ENCODE peak calls at places on chromosomes 1 and 21, in six cellular contexts. V is heart left ventricle; Y is mesendoderm; H is CD8-positive, alpha-beta memory T cell; T is NT2/D1; E is left lung. M is an unnamed sample. For H3K4me1, the result is how much of the 10 kb centered on the place peaks cover.

GRCh38 chr1:181087400-181087901 is 1.0 kb upstream of the IER5 start:
- DNase-seq in V (no peak), Y (no peak), H (no peak), T (no peak), E (peak), M (no peak)

GRCh38 chr1:57345916-57346315 is 77.9 kb downstream of the DAB1 start:
- DNase-seq in V (no peak), Y (no peak), H (no peak), T (no peak), E (no peak), M (no peak)

GRCh38 chr1:59750612-59751395 is 63.9 kb upstream of the HOOK1 start:
- DNase-seq in V (no peak), Y (no peak), H (no peak), T (no peak), E (peak), M (no peak)

GRCh38 chr1:158028956-158029355 is 35.5 kb downstream of the KIRREL1 start:
- DNase-seq in V (no peak), Y (no peak), H (no peak), T (no peak), E (no peak), M (peak)

GRCh38 chr1:3249846-3250501 is 181.0 kb downstream of the PRDM16 start:
- DNase-seq in V (no peak), Y (peak), H (no peak), T (no peak), E (no peak), M (no peak)

GRCh38 chr21:36203603-36203889 is 46.9 kb downstream of the DOP1B start:
- DNase-seq in V (no peak), Y (peak), H (no peak), T (no peak), E (no peak), M (no peak)

GRCh38 chr1:201274616-201275265 is 8.6 kb upstream of the PKP1 start:
- DNase-seq in V (no peak), Y (peak), H (no peak), T (no peak), E (no peak), M (no peak)

GRCh38 chr1:61170328-61171238 is 88.2 kb downstream of the NFIA start:
- DNase-seq in V (no peak), Y (no peak), H (no peak), T (no peak), E (no peak), M (no peak)

GRCh38 chr1:205456383-205456867 is 580 bp upstream of the BLACAT1 start:
- DNase-seq in V (no peak), Y (peak), H (no peak), T (no peak), E (no peak), M (no peak)

GRCh38 chr1:205454903-205455335 is 926 bp downstream of the BLACAT1 start:
- DNase-seq in V (no peak), Y (peak), H (no peak), T (no peak), E (no peak), M (no peak)

GRCh38 chr1:205456868-205457724 is 1.3 kb upstream of the BLACAT1 start:
- DNase-seq in V (peak), Y (peak), H (no peak), T (peak), E (no peak), M (no peak)

GRCh38 chr1:205453466-205453865 is 2.4 kb downstream of the BLACAT1 start:
- DNase-seq in V (no peak), Y (no peak), H (no peak), T (no peak), E (no peak), M (no peak)

DNA sequence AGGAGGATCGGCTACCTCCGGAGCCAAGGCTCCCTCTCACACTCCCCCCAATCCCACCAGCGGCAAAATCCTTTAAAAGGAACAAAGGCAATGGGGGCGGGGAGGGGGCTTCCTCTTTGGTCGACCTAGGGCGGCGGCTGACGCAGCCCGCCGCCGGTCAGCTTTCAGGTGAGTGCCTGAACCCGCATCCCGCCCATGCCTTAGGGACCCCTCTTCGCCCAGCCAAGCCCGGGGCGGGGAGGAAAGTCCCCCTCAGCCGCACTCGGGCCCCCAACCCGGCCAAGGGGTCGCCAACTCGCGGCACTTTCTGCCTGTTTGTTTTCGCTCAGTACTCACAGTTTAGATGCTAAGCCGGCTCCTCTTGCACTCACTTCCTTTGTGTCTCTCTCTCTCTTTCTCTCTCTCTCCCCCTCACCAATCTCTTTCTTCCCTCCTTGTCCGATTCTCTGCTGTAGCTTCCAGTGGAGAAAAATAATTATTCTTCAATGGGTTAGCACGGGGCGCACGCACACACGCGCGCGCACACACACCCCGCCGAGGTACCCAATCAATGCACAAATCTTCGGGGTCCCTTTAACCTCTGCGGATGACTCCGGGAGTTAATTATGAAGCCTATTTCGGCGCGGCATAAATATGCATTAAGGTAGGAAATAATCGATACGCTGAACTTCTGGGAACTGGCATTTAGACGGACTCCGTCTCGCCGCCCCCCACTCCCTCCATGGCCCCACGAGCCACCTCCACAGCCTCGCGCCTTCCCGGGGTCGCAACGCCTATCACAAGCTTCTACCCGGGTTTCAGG is at the start of gene BLACAT1:
- DNase-seq in V (no peak), Y (peak), H (no peak), T (no peak), E (no peak), M (no peak)
- H3K4me1 ChIP-seq in V (under half), Y (under half), H (under half), T (under half), E (under half), M (under half)

GRCh38 chr1:156624814-156625435 is 5.7 kb downstream of the HAPLN2 start:
- DNase-seq in V (no peak), Y (no peak), H (peak), T (no peak), E (no peak), M (no peak)
- H3K4me3 ChIP-seq in V (peak), Y (no peak), H (peak), T (peak), E (no peak), M (peak)

GRCh38 chr1:46721204-46721603 is 2.3 kb upstream of the EFCAB14 start:
- DNase-seq in V (no peak), Y (no peak), H (no peak), T (no peak), E (no peak), M (no peak)
- H3K4me1 ChIP-seq in V (under half), Y (under half), H (under half), T (under half), E (under half), M (under half)

GRCh38 chr21:44934276-44934675 is 5.6 kb upstream of the SLX9 start:
- DNase-seq in V (no peak), Y (no peak), H (no peak), T (no peak), E (no peak), M (no peak)
- H3K4me3 ChIP-seq in V (no peak), Y (no peak), H (no peak), T (no peak), E (no peak), M (no peak)

DNA sequence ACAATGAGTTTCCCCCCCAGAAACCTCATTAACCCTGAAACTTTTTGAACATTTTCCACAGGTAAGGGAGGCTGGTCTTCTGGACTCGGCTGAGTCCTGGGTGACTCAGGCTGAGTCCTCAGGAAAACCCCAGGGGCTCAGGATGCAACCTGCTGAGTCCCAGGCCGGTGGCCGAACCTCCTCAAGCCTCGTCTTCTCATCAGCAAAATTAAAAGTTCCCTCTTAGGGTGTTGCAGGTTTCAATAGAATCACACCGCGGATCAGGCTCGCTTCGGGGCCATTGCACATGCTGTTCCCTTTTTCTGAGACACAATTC is 35.0 kb upstream of the GRHL3 start:
- DNase-seq in V (no peak), Y (no peak), H (no peak), T (no peak), E (no peak), M (no peak)
- H3K4me1 ChIP-seq in V (under half), Y (under half), H (under half), T (under half), E (under half), M (under half)

DNA sequence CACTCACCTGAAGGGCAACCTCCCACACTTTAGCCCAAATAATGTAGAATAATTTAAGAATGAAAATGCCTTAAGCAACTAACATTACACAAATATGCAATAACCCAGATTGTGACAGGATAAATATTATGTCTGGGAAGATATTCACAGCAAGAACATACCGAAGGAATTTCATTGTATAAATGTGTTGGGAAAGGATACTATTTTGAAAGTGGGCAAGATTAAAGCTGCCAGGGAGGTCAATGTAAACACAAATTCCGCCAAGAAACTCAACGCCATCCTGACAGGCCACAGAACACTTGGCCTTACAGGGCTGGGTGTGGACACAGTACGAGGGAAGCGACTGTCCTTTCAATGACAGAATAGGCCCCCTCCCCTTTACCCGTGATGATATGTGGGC is 173.3 kb downstream of the RUNX1 start:
- DNase-seq in V (no peak), Y (no peak), H (no peak), T (no peak), E (no peak), M (no peak)
- H3K4me3 ChIP-seq in V (no peak), Y (no peak), H (no peak), T (no peak), E (no peak), M (no peak)

GRCh38 chr1:43836267-43836951 is 97.2 kb upstream of the ARTN start:
- DNase-seq in V (peak), Y (no peak), H (peak), T (no peak), E (peak), M (no peak)

GRCh38 chr1:43834280-43835140 is 99.1 kb upstream of the ARTN start:
- DNase-seq in V (no peak), Y (no peak), H (no peak), T (no peak), E (peak), M (no peak)

GRCh38 chr1:43831866-43832654 is 101.5 kb upstream of the ARTN start:
- DNase-seq in V (no peak), Y (no peak), H (peak), T (no peak), E (no peak), M (no peak)

GRCh38 chr1:43833013-43833412 is 100.6 kb upstream of the ARTN start:
- DNase-seq in V (no peak), Y (no peak), H (no peak), T (no peak), E (no peak), M (no peak)

GRCh38 chr1:43835141-43836021 is 98.2 kb upstream of the ARTN start:
- DNase-seq in V (no peak), Y (no peak), H (no peak), T (peak), E (peak), M (no peak)
- H3K4me1 ChIP-seq in V (under half), Y (under half), H (under half), T (under half), E (under half), M (under half)

GRCh38 chr1:66351474-66351873 is 182.5 kb upstream of the SGIP1 start:
- DNase-seq in V (no peak), Y (no peak), H (no peak), T (no peak), E (no peak), M (no peak)
- H3K4me3 ChIP-seq in V (no peak), Y (no peak), H (peak), T (no peak), E (no peak), M (no peak)